ENCODE peak calls at places on chromosomes 13 and 19, in four cellular contexts. One of them, this sample, is unnamed.

GRCh38 chr13:48156466-48156865 is 61.6 kb upstream of the MED4 start:
- DNase-seq in GM12878: no peak
- DNase-seq in K562: no peak
- DNase-seq in IMR-90: no peak
- DNase-seq in this sample: no peak

GRCh38 chr19:49858591-49858985 is 7.6 kb downstream of the PTOV1 start:
- DNase-seq in GM12878: no peak
- DNase-seq in IMR-90: no peak
- DNase-seq in K562: no peak
- DNase-seq in this sample: no peak

GRCh38 chr19:35195822-35196221 is 32.7 kb downstream of the FAM187B start:
- DNase-seq in K562: no peak
- DNase-seq in GM12878: peak
- DNase-seq in IMR-90: no peak
- DNase-seq in this sample: no peak

GRCh38 chr13:46665630-46666482 is 112.9 kb downstream of the LRCH1 start:
- DNase-seq in GM12878: no peak
- DNase-seq in IMR-90: no peak
- DNase-seq in K562: no peak
- DNase-seq in this sample: peak

GRCh38 chr13:31046711-31047279 is 114.3 kb downstream of the TEX26 start:
- DNase-seq in GM12878: no peak
- DNase-seq in IMR-90: peak
- DNase-seq in K562: no peak
- DNase-seq in this sample: no peak

GRCh38 chr19:19552811-19553210 is 14.7 kb downstream of the CILP2 start:
- DNase-seq in IMR-90: no peak
- DNase-seq in K562: peak
- DNase-seq in GM12878: no peak
- DNase-seq in this sample: no peak

GRCh38 chr13:80348750-80349149 is 7.8 kb upstream of the SPRY2 start:
- DNase-seq in K562: no peak
- DNase-seq in GM12878: no peak
- DNase-seq in IMR-90: no peak
- DNase-seq in this sample: no peak

GRCh38 chr19:18123819-18124218 is 26.2 kb downstream of the MAST3 start:
- DNase-seq in K562: no peak
- DNase-seq in IMR-90: no peak
- DNase-seq in GM12878: no peak
- DNase-seq in this sample: no peak

GRCh38 chr19:18377026-18377425 is 8.9 kb upstream of the GDF15 start:
- DNase-seq in GM12878: no peak
- DNase-seq in IMR-90: no peak
- DNase-seq in K562: no peak
- DNase-seq in this sample: no peak

GRCh38 chr19:6393982-6394412 is 1.0 kb upstream of the GTF2F1 start:
- DNase-seq in K562: no peak
- DNase-seq in IMR-90: no peak
- DNase-seq in GM12878: peak
- DNase-seq in this sample: no peak

GRCh38 chr13:96229356-96229755 is 139.4 kb downstream of the HS6ST3 start:
- DNase-seq in K562: peak
- DNase-seq in IMR-90: no peak
- DNase-seq in GM12878: no peak
- DNase-seq in this sample: peak

GRCh38 chr19:8109455-8109854 is 39.9 kb downstream of the FBN3 start:
- DNase-seq in IMR-90: no peak
- DNase-seq in K562: peak
- DNase-seq in GM12878: no peak
- DNase-seq in this sample: no peak

GRCh38 chr19:40689339-40690049 is 957 bp downstream of the NUMBL start:
- DNase-seq in GM12878: no peak
- DNase-seq in K562: peak
- DNase-seq in IMR-90: no peak
- DNase-seq in this sample: peak

GRCh38 chr19:28516415-28516872 is 696.5 kb downstream of the UQCRFS1 start:
- DNase-seq in IMR-90: no peak
- DNase-seq in GM12878: no peak
- DNase-seq in K562: no peak
- DNase-seq in this sample: no peak

GRCh38 chr19:13382633-13382938 is 123.7 kb downstream of the CACNA1A start:
- DNase-seq in GM12878: no peak
- DNase-seq in IMR-90: no peak
- DNase-seq in K562: no peak
- DNase-seq in this sample: no peak

GRCh38 chr13:52707375-52707774 is 32.2 kb downstream of the CNMD start:
- DNase-seq in GM12878: no peak
- DNase-seq in K562: no peak
- DNase-seq in IMR-90: no peak
- DNase-seq in this sample: no peak

GRCh38 chr19:8460516-8461298 is 15.9 kb downstream of the HNRNPM start:
- DNase-seq in K562: no peak
- DNase-seq in GM12878: no peak
- DNase-seq in IMR-90: no peak
- DNase-seq in this sample: no peak

DNA sequence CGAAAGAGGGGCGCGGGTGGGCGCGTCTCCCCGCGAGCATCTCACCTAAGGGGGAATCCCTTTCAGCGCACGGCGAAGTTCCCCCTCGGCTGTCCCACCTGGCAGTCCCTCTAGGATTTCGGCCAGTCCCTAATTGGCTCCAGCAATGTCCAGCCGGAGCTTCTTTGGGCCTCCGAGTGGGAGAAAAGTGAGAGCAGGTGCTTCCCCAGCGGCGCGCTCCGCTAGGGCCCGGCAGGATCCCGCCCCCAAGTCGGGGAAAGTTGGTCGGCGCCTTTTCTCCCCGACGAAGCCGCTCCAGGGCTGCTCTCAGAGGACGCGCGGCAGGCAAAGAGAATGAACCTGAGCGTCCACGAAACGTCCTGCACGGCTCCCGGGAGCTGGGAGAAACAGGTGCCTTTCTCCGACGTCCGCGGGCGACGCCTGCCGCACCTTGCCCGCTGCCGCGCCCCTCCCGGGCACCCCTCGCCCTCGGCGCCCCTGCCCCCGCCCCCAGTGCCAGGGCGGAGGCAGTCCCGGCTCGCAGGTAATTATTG is 366 bp upstream of the KL start:
- DNase-seq in IMR-90: no peak
- DNase-seq in K562: no peak
- DNase-seq in GM12878: no peak
- DNase-seq in this sample: no peak
- TF ChIP-seq CTCF in IMR-90: no peak
- TF ChIP-seq CTCF in K562: no peak
- TF ChIP-seq CTCF in GM12878: no peak
- TF ChIP-seq CTCF in this sample: no peak

GRCh38 chr19:1991018-1991390 is 24.5 kb downstream of the BTBD2 start:
- DNase-seq in IMR-90: no peak
- DNase-seq in GM12878: no peak
- DNase-seq in K562: no peak
- DNase-seq in this sample: no peak
- TF ChIP-seq FOS in IMR-90: no peak
- TF ChIP-seq FOS in GM12878: no peak
- TF ChIP-seq FOS in K562: no peak
- TF ChIP-seq FOS in this sample: no peak

DNA sequence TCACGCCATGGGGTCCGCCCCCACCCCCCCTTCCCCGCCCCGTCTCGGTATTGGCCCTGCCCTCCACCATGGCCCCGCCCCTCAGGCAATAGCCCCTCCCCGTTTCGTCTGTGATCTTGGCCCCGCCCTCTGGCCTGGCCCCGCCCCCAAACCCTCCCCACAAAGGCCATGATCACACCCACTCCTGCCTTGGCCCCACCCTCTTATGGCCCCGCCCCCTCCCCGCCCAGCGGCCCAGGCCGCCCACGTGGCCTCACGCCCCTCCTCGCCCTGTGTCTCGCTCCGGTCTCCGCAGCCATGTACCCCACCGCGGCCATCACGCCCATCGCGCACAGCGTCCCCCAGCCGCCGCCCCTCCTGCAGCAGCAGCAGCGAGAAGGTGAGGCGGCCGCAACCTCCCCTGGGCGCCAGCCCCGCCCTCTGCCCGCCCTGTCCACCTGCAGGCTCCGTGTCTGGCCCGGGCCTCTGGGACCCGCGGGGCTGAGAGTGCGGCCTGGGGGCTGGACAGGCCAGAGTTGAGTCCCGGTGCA is 61.3 kb downstream of the CELF5 start:
- DNase-seq in K562: peak
- DNase-seq in GM12878: no peak
- DNase-seq in IMR-90: no peak
- DNase-seq in this sample: no peak
- TF ChIP-seq CTCF in K562: no peak
- TF ChIP-seq CTCF in GM12878: no peak
- TF ChIP-seq CTCF in IMR-90: no peak
- TF ChIP-seq CTCF in this sample: no peak

GRCh38 chr13:25112856-25113255 is 16.9 kb downstream of the PABPC3 start:
- DNase-seq in IMR-90: no peak
- DNase-seq in K562: no peak
- DNase-seq in GM12878: no peak
- DNase-seq in this sample: no peak
- TF ChIP-seq FOS in IMR-90: no peak
- TF ChIP-seq FOS in K562: no peak
- TF ChIP-seq FOS in GM12878: no peak
- TF ChIP-seq FOS in this sample: no peak

DNA sequence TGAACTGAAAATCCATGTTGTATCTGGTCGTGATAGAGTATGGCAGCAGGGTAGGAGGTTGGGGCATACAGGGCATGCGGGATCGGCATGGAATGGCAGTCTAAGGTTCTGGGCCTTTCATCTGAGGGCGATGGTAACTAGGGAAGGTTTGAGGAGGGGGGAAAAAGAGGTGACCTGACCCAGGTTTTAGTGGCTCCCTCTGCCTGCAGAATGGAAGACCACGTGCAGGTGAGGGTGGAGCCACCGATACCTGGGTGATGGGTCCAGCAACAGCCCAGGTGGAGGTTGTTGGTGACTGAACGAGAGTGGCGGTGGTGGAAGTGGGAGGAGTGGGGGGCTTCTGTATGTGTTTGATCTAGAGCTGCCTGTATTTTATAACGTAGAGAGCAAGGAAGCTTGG is 3.8 kb downstream of the ZNF749 start:
- DNase-seq in K562: no peak
- DNase-seq in IMR-90: no peak
- DNase-seq in GM12878: no peak
- DNase-seq in this sample: no peak
- TF ChIP-seq CTCF in K562: no peak
- TF ChIP-seq CTCF in IMR-90: no peak
- TF ChIP-seq CTCF in GM12878: no peak
- TF ChIP-seq CTCF in this sample: no peak

GRCh38 chr19:31511696-31512095 is 162.5 kb upstream of the TSHZ3 start:
- DNase-seq in GM12878: no peak
- DNase-seq in K562: no peak
- DNase-seq in IMR-90: no peak
- DNase-seq in this sample: no peak

GRCh38 chr19:31511098-31511497 is 161.9 kb upstream of the TSHZ3 start:
- DNase-seq in K562: no peak
- DNase-seq in IMR-90: no peak
- DNase-seq in GM12878: no peak
- DNase-seq in this sample: no peak

GRCh38 chr19:31512403-31512970 is 163.3 kb upstream of the TSHZ3 start:
- DNase-seq in GM12878: no peak
- DNase-seq in IMR-90: no peak
- DNase-seq in K562: no peak
- DNase-seq in this sample: no peak

GRCh38 chr19:31515931-31516330 is 166.7 kb upstream of the TSHZ3 start:
- DNase-seq in GM12878: no peak
- DNase-seq in IMR-90: no peak
- DNase-seq in K562: no peak
- DNase-seq in this sample: no peak

DNA sequence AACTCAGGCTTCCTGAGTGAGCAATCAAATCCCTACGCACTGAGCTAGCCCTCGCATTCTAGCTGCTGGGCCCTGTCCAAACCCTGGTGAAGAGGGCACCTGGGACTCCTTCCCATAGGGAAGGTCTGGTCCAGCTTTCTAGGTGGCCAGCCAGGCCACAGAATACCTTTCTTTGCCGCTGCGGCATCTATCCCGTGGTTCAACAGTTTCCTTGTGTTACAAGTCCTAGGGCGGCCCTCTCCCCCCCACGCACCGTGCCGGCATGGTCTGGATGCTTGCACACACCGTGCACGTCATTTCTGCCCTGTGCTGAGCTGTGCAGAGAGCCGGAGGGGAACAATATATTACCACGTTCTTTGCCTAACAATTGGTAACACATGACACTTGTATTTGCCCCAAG is 164.6 kb upstream of the TSHZ3 start:
- DNase-seq in GM12878: no peak
- DNase-seq in IMR-90: no peak
- DNase-seq in K562: no peak
- DNase-seq in this sample: no peak
- TF ChIP-seq FOS in GM12878: no peak
- TF ChIP-seq FOS in IMR-90: no peak
- TF ChIP-seq FOS in K562: no peak
- TF ChIP-seq FOS in this sample: no peak

GRCh38 chr19:5186293-5187050 is 154.1 kb downstream of the PTPRS start:
- DNase-seq in IMR-90: peak
- DNase-seq in GM12878: no peak
- DNase-seq in K562: no peak
- DNase-seq in this sample: no peak
- TF ChIP-seq CTCF in IMR-90: no peak
- TF ChIP-seq CTCF in GM12878: no peak
- TF ChIP-seq CTCF in K562: no peak
- TF ChIP-seq CTCF in this sample: no peak

DNA sequence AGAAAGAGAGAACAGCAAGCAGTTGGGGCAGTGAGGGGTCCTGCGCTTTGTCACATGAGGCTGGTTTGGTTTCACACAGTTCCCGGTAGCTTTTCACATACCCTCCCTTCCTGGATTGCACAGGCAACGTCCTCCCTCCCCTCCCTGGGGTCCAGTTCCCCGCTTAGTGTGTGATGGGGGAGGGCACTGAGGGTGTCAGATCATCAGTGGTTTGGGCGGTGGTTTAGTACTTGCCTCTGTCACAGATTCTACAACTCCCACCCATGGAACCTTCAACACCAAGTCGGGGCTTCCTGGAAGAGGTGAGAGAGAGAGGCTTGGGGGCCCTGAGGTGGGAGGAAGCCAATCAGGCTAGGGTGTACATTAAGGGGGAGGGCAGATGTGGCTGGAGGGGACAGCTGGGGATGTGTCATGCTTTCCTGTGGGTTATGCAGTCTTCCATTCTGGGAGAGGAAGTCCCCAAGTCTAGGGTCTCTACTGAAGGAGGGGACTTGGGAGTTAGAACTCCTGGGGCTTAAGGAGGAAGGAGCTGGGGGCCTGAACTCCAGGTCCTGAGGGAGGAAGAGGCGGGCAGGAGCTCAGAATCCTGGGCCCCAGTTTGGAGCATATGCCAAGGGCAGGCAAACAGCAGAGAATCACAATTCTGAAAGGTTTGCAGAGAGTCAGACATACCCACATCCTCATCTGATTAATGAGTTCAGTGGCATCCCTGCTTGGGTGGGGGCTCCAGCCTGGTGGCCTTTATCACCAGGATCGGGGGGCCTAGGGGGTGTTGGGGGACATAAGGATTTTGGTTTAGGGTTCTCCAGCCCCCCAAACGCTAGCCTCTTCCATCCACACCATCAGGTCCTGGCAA is at the start of gene NKG7:
- DNase-seq in GM12878: peak
- DNase-seq in K562: peak
- DNase-seq in IMR-90: no peak
- DNase-seq in this sample: no peak
- TF ChIP-seq FOS in GM12878: no peak
- TF ChIP-seq FOS in K562: no peak
- TF ChIP-seq FOS in IMR-90: no peak
- TF ChIP-seq FOS in this sample: no peak